ENCODE peak calls at places on chromosomes 7 and 10, in four cellular contexts. One of them, this sample, is unnamed.

GRCh38 chr7:2530076-2530967 is 10.7 kb downstream of the LFNG start:
- DNase-seq in kidney epithelial cell: no peak
- DNase-seq in heart right ventricle: no peak
- DNase-seq in myocyte: no peak
- DNase-seq in this sample: peak

GRCh38 chr10:70186571-70186970 is 16.3 kb upstream of the SAR1A start:
- DNase-seq in heart right ventricle: no peak
- DNase-seq in myocyte: no peak
- DNase-seq in kidney epithelial cell: no peak
- DNase-seq in this sample: no peak

GRCh38 chr7:98534493-98534892 is 82.6 kb upstream of the NPTX2 start:
- DNase-seq in myocyte: no peak
- DNase-seq in heart right ventricle: no peak
- DNase-seq in kidney epithelial cell: no peak
- DNase-seq in this sample: no peak

GRCh38 chr7:36977878-36978277 is 253.6 kb upstream of the AOAH start:
- DNase-seq in myocyte: no peak
- DNase-seq in kidney epithelial cell: no peak
- DNase-seq in heart right ventricle: no peak
- DNase-seq in this sample: no peak

GRCh38 chr10:104767745-104768144 is 126.7 kb downstream of the SORCS3 start:
- DNase-seq in kidney epithelial cell: no peak
- DNase-seq in heart right ventricle: no peak
- DNase-seq in myocyte: no peak
- DNase-seq in this sample: peak

GRCh38 chr10:24806262-24806661 is 82.6 kb upstream of the ARHGAP21 start:
- DNase-seq in heart right ventricle: no peak
- DNase-seq in myocyte: no peak
- DNase-seq in kidney epithelial cell: no peak
- DNase-seq in this sample: no peak

GRCh38 chr7:96023376-96023775 is 251.0 kb downstream of the DYNC1I1 start:
- DNase-seq in myocyte: no peak
- DNase-seq in kidney epithelial cell: no peak
- DNase-seq in heart right ventricle: no peak
- DNase-seq in this sample: no peak

GRCh38 chr10:16947071-16947470 is 129.8 kb upstream of the RSU1 start:
- DNase-seq in heart right ventricle: no peak
- DNase-seq in kidney epithelial cell: no peak
- DNase-seq in myocyte: no peak
- DNase-seq in this sample: no peak

GRCh38 chr7:106811472-106811871 is 53.6 kb upstream of the PIK3CG start:
- DNase-seq in kidney epithelial cell: no peak
- DNase-seq in heart right ventricle: no peak
- DNase-seq in myocyte: no peak
- DNase-seq in this sample: no peak

GRCh38 chr10:68666280-68666760 is 54.7 kb upstream of the CCAR1 start:
- DNase-seq in myocyte: peak
- DNase-seq in heart right ventricle: no peak
- DNase-seq in kidney epithelial cell: no peak
- DNase-seq in this sample: peak

GRCh38 chr10:125411724-125412123 is 251.4 kb upstream of the CTBP2 start:
- DNase-seq in myocyte: peak
- DNase-seq in kidney epithelial cell: peak
- DNase-seq in heart right ventricle: no peak
- DNase-seq in this sample: peak

This sample was measured in LHCN-M2.